ENCODE peak calls at places on chromosomes 2 and 18, in seven cellular contexts. L, W, D, R, G, H and F are unnamed samples.

GRCh38 chr2:39990335-39990734 is 211.3 kb upstream of the THUMPD2 start:
- DNase-seq in L (no peak), W (no peak), D (peak), R (no peak), G (no peak), H (no peak), F (no peak)

GRCh38 chr2:71256421-71256820 is 29.5 kb upstream of the PAIP2B start:
- DNase-seq in L (no peak), W (no peak), D (no peak), R (no peak), G (no peak), H (no peak), F (no peak)

GRCh38 chr2:240507060-240507777 is 50.6 kb downstream of the ANKMY1 start:
- DNase-seq in L (no peak), W (peak), D (no peak), R (no peak), G (peak), H (no peak), F (no peak)

GRCh38 chr2:101520246-101520645 is 45.3 kb upstream of the RFX8 start:
- DNase-seq in L (peak), W (no peak), D (peak), R (no peak), G (no peak), H (no peak), F (no peak)

GRCh38 chr2:233085839-233086150 is 25.7 kb downstream of the INPP5D start:
- DNase-seq in L (no peak), W (no peak), D (no peak), R (no peak), G (no peak), H (no peak), F (no peak)

GRCh38 chr2:232970051-232970450 is 43.0 kb downstream of the NGEF start:
- DNase-seq in L (no peak), W (no peak), D (peak), R (no peak), G (no peak), H (peak), F (no peak)

GRCh38 chr2:159595410-159596046 is 20.8 kb downstream of the BAZ2B start:
- DNase-seq in L (no peak), W (no peak), D (no peak), R (no peak), G (no peak), H (peak), F (no peak)

GRCh38 chr2:146532748-146533147 is 1312.1 kb upstream of the ACVR2A start:
- DNase-seq in L (no peak), W (no peak), D (no peak), R (no peak), G (no peak), H (peak), F (no peak)

GRCh38 chr2:72118951-72119350 is 28.7 kb downstream of the CYP26B1 start:
- DNase-seq in L (no peak), W (peak), D (no peak), R (no peak), G (no peak), H (no peak), F (no peak)

GRCh38 chr18:35121531-35121930 is 80.3 kb downstream of the MAPRE2 start:
- DNase-seq in L (no peak), W (no peak), D (no peak), R (no peak), G (no peak), H (no peak), F (no peak)

GRCh38 chr2:14385043-14385442 is 247.5 kb upstream of the LRATD1 start:
- DNase-seq in L (no peak), W (no peak), D (peak), R (no peak), G (no peak), H (peak), F (no peak)

GRCh38 chr2:230738391-230738811 is 25.8 kb downstream of the CAB39 start:
- DNase-seq in L (no peak), W (no peak), D (peak), R (no peak), G (no peak), H (no peak), F (no peak)

GRCh38 chr2:235347691-235348090 is 146.2 kb upstream of the AGAP1 start:
- DNase-seq in L (peak), W (no peak), D (peak), R (no peak), G (no peak), H (no peak), F (no peak)

GRCh38 chr18:43113220-43113895 is 2.1 kb downstream of the RIT2 start:
- DNase-seq in L (no peak), W (no peak), D (no peak), R (no peak), G (no peak), H (no peak), F (no peak)

GRCh38 chr2:42132066-42132965 is 36.8 kb upstream of the EML4 start:
- DNase-seq in L (peak), W (no peak), D (peak), R (no peak), G (no peak), H (no peak), F (no peak)

GRCh38 chr2:197028230-197028629 is 101.7 kb upstream of the PGAP1 start:
- DNase-seq in L (peak), W (no peak), D (peak), R (no peak), G (no peak), H (no peak), F (no peak)

GRCh38 chr2:157107877-157108276 is 149.6 kb upstream of the GALNT5 start:
- DNase-seq in L (peak), W (no peak), D (no peak), R (no peak), G (peak), H (no peak), F (peak)

GRCh38 chr2:153214349-153214748 is 264.2 kb downstream of the RPRM start:
- DNase-seq in L (no peak), W (no peak), D (no peak), R (no peak), G (no peak), H (no peak), F (no peak)

GRCh38 chr2:1497122-1497611 is 83.9 kb downstream of the TPO start:
- DNase-seq in L (no peak), W (peak), D (no peak), R (no peak), G (no peak), H (no peak), F (no peak)

GRCh38 chr2:216757532-216757931 is 62.2 kb upstream of the IGFBP5 start:
- DNase-seq in L (no peak), W (no peak), D (no peak), R (no peak), G (no peak), H (no peak), F (no peak)

GRCh38 chr2:163675389-163675788 is 60.4 kb downstream of the FIGN start:
- DNase-seq in L (no peak), W (no peak), D (no peak), R (no peak), G (no peak), H (no peak), F (no peak)

GRCh38 chr18:37564796-37565137 is 831 bp downstream of the CELF4 start:
- DNase-seq in L (peak), W (no peak), D (peak), R (no peak), G (peak), H (peak), F (peak)

GRCh38 chr2:47225061-47225783 is 70.1 kb upstream of the STPG4 start:
- DNase-seq in L (peak), W (no peak), D (peak), R (no peak), G (peak), H (peak), F (peak)

GRCh38 chr18:74013955-74014354 is 133.7 kb downstream of the FBXO15 start:
- DNase-seq in L (no peak), W (no peak), D (peak), R (no peak), G (no peak), H (peak), F (no peak)

GRCh38 chr2:39411186-39411944 is 25.7 kb downstream of the MAP4K3 start:
- DNase-seq in L (peak), W (no peak), D (peak), R (no peak), G (no peak), H (no peak), F (no peak)

GRCh38 chr2:8285081-8285480 is 396.8 kb upstream of the ID2 start:
- DNase-seq in L (peak), W (no peak), D (peak), R (no peak), G (no peak), H (peak), F (no peak)

GRCh38 chr18:79523221-79523737 is 127.5 kb downstream of the NFATC1 start:
- DNase-seq in L (no peak), W (no peak), D (no peak), R (no peak), G (no peak), H (no peak), F (peak)

GRCh38 chr2:144267209-144267608 is 252.7 kb downstream of the ZEB2 start:
- DNase-seq in L (no peak), W (no peak), D (no peak), R (no peak), G (no peak), H (no peak), F (no peak)